ENCODE peak calls at places on chromosomes 16 and 17, in six cellular contexts. L, C, E, R, T and I are unnamed samples.

GRCh38 chr17:64074704-64075484 is 54.5 kb upstream of the ICAM2 start:
- DNase-seq in L (no peak), C (no peak), E (no peak), R (no peak), T (peak), I (no peak)

GRCh38 chr17:69525920-69526841 is 111.7 kb downstream of the MAP2K6 start:
- DNase-seq in L (peak), C (peak), E (no peak), R (no peak), T (peak), I (no peak)

GRCh38 chr16:10657925-10658324 is 36.8 kb downstream of the TEKT5 start:
- DNase-seq in L (no peak), C (no peak), E (no peak), R (no peak), T (peak), I (no peak)

GRCh38 chr17:80792373-80792781 is 199.3 kb upstream of the CHMP6 start:
- DNase-seq in L (no peak), C (no peak), E (no peak), R (no peak), T (no peak), I (no peak)

GRCh38 chr16:15653227-15653626 is 3.2 kb downstream of the NDE1 start:
- DNase-seq in L (no peak), C (no peak), E (no peak), R (no peak), T (peak), I (no peak)

GRCh38 chr17:9360610-9361571 is 214.7 kb downstream of the STX8 start:
- DNase-seq in L (no peak), C (no peak), E (no peak), R (no peak), T (peak), I (no peak)

GRCh38 chr16:11742041-11742535 is 569 bp downstream of the TXNDC11 start:
- DNase-seq in L (peak), C (no peak), E (no peak), R (peak), T (peak), I (peak)

GRCh38 chr17:21674242-21674731 is 18.0 kb upstream of the KCNJ18 start:
- DNase-seq in L (peak), C (no peak), E (no peak), R (no peak), T (no peak), I (no peak)

GRCh38 chr16:25228372-25228771 is 11.6 kb downstream of the AQP8 start:
- DNase-seq in L (no peak), C (no peak), E (no peak), R (no peak), T (no peak), I (no peak)

GRCh38 chr16:74501484-74502479 is 80.5 kb upstream of the CLEC18B start:
- DNase-seq in L (no peak), C (no peak), E (no peak), R (no peak), T (no peak), I (no peak)

GRCh38 chr17:4796550-4796915 is 569 bp downstream of the PSMB6 start:
- DNase-seq in L (peak), C (no peak), E (no peak), R (no peak), T (peak), I (no peak)

GRCh38 chr17:3877220-3877619 is 15.6 kb downstream of the CAMKK1 start:
- DNase-seq in L (no peak), C (no peak), E (no peak), R (no peak), T (no peak), I (no peak)

DNA sequence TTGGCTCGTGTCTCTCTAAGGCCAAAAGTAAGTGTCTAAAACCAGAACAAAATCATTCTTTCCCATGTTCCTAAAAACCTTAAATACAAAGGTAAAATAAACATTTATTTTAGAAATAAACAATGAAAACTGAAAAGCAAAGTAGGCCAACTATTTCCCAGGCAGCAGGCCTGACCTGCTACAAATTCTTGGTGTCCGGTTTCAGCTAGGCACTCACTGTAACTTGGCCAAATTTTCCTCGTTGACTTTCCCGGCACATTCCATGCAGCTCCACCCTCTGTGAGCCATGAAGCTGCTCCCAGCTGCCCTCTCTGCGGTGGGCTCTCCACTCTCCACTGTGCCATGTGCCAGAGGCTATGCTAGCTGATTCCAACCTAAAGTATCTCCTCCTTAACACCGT is 4.1 kb downstream of the CDRT4 start:
- DNase-seq in L (no peak), C (no peak), E (no peak), R (no peak), T (peak), I (no peak)
- TF ChIP-seq POLR2AphosphoS5 in L (no peak), C (no peak), E (no peak), R (no peak), T (no peak), I (no peak)

DNA sequence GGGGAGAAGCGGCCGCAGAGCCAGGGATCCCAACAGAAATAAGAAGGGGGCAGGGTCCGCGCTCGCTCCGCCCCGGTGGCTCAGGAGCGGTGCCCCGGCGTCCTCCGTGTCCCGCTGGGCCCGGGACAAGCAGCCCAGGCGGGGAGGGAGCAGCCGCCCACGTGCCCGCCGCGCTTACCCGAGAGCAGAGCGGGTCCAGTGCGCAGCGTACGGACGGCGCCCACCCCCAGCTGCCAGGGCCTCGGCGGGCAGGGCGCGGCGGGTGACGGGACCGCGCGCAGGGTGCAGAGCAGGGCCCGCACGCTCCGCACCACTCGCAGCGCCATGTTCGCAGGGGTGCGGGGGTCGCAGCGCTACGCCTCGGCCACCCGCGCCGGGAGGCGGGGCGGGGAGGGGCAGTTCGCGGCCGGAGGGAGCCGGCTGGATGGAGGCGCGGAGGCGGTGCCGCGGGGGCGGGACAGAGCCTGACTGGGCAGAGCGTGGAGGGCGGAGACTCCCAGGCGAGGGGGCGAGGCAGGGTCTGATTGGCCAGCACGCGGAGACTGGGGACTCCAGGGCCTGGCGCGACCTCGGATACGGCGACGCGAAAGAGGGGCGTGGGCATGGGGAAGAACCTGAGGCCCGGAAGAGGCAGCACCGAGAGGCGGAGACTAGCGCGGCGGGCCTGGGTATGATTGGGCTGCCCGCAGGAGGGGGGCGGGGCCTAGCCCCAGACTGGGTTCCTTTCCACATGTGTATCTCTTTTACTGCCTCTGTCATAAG is at the start of gene GCSH:
- DNase-seq in L (peak), C (peak), E (peak), R (peak), T (peak), I (peak)
- TF ChIP-seq POLR2A in L (no peak), C (peak), E (peak), R (no peak), T (peak), I (no peak)

DNA sequence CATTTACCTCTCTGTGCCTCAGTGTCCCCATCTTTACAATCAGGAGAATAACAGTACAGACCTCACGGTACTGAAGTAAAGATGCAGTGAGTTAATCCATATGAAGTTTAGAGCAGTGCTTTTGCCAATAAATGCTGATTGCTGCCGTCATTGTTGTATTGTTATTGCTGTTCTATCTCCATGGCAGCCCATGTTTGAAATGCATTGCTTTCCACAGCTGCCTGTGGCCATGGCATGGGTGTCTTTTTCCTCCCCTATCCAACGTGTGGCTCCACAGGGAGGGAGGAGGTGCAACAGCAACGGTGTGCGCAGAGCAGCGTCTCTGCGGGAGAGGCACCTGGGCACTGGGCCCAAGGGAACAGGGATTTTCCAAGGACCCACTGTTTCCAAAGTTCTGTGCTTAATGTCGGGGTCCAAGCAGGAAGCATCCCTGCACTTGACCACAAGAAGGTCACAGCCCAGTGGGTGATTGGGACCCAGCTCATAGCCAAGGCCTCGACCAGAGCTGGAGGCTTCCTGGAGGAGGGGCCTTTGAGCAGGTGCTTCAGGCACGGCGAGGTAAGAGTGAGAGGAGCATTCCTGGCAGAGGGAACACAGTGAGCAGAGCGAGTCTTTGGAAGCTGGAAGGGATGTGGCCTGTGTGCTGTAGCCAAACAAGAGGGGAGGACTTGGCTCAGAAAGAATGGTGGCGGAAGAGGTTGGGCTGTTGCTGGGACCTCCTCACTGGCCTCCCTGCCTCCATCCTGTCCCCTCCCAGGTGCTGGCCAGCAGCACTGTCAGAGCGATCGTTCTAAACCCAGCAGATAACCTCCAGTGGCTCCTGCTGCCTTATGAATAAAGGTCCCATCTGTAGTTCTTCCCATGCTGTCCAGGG is 3.9 kb downstream of the RAI1 start:
- DNase-seq in L (no peak), C (no peak), E (no peak), R (no peak), T (no peak), I (no peak)
- TF ChIP-seq TAF1 in L (no peak), C (no peak), E (no peak), R (no peak), T (no peak), I (no peak)

DNA sequence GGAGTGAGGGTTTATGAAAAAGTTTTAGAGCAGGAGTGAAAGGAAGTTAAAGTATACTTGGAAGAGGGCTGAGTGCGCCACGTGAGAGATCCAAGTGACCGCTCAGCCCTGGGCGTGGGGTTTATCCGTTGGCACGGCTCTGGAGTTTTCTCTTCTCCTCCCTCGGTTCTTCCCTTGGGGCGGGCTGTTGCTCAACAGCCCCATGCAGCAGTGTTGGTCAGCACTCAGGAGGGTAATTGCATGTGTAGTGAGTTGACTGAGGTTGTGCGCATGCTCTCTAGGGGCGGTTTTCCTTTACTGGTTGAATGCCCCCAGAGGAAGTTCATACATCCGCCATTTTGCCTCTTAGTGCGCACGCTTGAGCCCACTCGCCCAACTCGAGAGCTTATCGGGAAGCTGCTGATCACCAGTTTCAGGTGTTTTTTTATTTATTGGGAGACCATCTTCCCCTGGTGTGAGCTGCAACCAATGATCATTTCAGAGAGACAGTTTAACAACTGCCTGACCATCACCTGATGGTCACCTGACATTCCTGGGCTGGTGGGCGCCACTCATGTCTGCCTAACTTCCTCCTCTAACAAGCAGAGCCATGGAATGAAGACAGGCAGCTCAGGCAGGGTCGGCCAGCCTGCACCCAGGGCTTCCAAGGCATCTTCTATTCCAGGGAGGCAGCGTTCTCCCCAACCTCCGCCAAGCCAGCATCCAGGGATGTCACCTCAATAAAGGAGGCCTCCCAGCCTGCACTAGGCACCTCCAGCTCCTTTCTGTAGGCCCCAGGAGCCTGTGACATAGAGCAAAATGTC is 41.3 kb upstream of the DNAH17 start:
- DNase-seq in L (no peak), C (no peak), E (no peak), R (no peak), T (no peak), I (no peak)
- TF ChIP-seq POLR2AphosphoS5 in L (no peak), C (no peak), E (no peak), R (no peak), T (no peak), I (no peak)

DNA sequence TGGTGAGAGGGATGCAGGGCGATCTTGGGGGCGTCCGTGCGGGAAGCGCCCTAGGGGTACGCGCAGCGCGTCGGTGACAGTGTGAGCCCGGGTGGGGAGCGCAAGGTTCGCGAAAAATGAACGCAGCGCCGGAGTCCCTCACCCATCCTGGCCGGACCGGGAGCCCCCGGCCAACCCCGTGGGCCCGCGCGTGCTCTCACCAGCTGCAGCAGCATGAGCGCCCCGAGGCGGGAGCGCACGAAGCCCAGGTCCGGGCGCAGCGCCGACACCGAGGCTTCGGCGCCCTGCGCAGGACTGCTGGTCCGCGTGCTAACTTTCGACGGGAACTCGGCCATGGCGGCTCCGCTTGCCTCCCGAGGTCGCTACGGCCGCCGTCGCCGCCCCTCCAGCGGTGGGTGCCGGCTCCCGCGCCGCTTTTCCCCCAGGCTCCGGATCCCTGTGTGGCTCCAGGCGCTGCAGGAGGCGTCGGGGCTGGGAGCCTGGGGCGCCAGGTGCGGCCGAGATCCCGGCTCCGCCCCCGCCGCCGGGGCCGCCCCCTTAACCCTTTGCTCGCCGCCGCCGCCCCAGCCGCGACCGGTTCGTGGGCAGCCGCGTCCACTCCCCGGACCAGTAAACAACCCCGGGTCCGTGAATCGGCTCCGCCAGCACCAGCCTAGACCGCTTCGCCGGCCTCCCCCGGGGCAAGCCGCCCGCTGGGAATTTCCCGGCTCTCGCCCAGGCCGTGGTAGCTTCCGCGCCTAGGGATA is at the start of gene PLLP:
- DNase-seq in L (peak), C (no peak), E (no peak), R (peak), T (no peak), I (peak)
- TF ChIP-seq POLR2A in L (no peak), C (no peak), E (no peak), R (no peak), T (peak), I (no peak)

DNA sequence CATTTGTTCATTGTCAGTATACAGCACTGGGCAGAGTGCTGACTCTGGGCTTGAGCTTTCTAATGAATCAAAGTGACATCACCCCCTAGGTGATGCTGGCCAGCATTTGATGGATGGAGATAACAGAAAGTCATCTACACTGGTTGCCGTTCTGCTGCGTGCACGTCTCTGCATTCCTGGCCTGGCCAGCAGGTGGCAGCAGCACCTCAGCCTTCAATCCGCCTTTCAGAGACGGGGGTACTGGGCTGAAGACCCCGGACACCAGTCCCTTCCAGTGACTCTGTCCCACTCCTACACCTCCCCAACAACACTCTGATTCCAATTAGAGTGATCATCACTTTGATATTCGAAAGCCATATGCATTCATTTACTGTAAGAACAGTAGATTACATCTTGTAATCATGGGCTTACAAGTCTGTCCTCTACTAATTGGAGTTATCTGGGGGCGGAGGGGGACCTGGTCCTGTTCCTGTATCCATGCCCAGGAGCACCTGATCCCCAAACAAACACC is 6.0 kb downstream of the CPSF4L start:
- DNase-seq in L (peak), C (peak), E (no peak), R (no peak), T (no peak), I (peak)
- TF ChIP-seq TAF1 in L (no peak), C (no peak), E (no peak), R (no peak), T (no peak), I (no peak)